ENCODE peak calls at places on chromosome 13, in four cellular contexts. One of them, this sample, is unnamed.

GRCh38 chr13:109900320-109900719 is 113.9 kb upstream of the IRS2 start:
- DNase-seq in stimulated activated CD8-positive, alpha-beta memory T cell treated with anti-CD3 and anti-CD28 coated beads, Interleukin-2, amount 100 ng/mL, for 48 hours: no peak
- DNase-seq in NCI-H1436: no peak
- DNase-seq in brain microvascular endothelial cell: no peak
- DNase-seq in this sample: no peak

GRCh38 chr13:108734676-108735075 is 105.3 kb downstream of the MYO16 start:
- DNase-seq in stimulated activated CD8-positive, alpha-beta memory T cell treated with anti-CD3 and anti-CD28 coated beads, Interleukin-2, amount 100 ng/mL, for 48 hours: no peak
- DNase-seq in NCI-H1436: no peak
- DNase-seq in brain microvascular endothelial cell: no peak
- DNase-seq in this sample: no peak

GRCh38 chr13:86813198-86813597 is 858.0 kb upstream of the SLITRK5 start:
- DNase-seq in NCI-H1436: no peak
- DNase-seq in stimulated activated CD8-positive, alpha-beta memory T cell treated with anti-CD3 and anti-CD28 coated beads, Interleukin-2, amount 100 ng/mL, for 48 hours: no peak
- DNase-seq in brain microvascular endothelial cell: no peak
- DNase-seq in this sample: no peak

GRCh38 chr13:76646946-76647345 is 239.3 kb downstream of the KCTD12 start:
- DNase-seq in stimulated activated CD8-positive, alpha-beta memory T cell treated with anti-CD3 and anti-CD28 coated beads, Interleukin-2, amount 100 ng/mL, for 48 hours: no peak
- DNase-seq in NCI-H1436: no peak
- DNase-seq in brain microvascular endothelial cell: no peak
- DNase-seq in this sample: no peak

GRCh38 chr13:50672025-50672424 is 171.5 kb downstream of the DLEU7 start:
- DNase-seq in stimulated activated CD8-positive, alpha-beta memory T cell treated with anti-CD3 and anti-CD28 coated beads, Interleukin-2, amount 100 ng/mL, for 48 hours: no peak
- DNase-seq in NCI-H1436: no peak
- DNase-seq in brain microvascular endothelial cell: no peak
- DNase-seq in this sample: no peak

GRCh38 chr13:113548171-113548641 is 36.3 kb upstream of the TFDP1 start:
- DNase-seq in brain microvascular endothelial cell: no peak
- DNase-seq in NCI-H1436: no peak
- DNase-seq in stimulated activated CD8-positive, alpha-beta memory T cell treated with anti-CD3 and anti-CD28 coated beads, Interleukin-2, amount 100 ng/mL, for 48 hours: no peak
- DNase-seq in this sample: peak; percentile 58

GRCh38 chr13:27428160-27428559 is 3.7 kb downstream of the GTF3A start:
- DNase-seq in stimulated activated CD8-positive, alpha-beta memory T cell treated with anti-CD3 and anti-CD28 coated beads, Interleukin-2, amount 100 ng/mL, for 48 hours: no peak
- DNase-seq in brain microvascular endothelial cell: no peak
- DNase-seq in NCI-H1436: no peak
- DNase-seq in this sample: no peak

GRCh38 chr13:29702912-29703351 is 107.4 kb upstream of the SLC7A1 start:
- DNase-seq in NCI-H1436: no peak
- DNase-seq in stimulated activated CD8-positive, alpha-beta memory T cell treated with anti-CD3 and anti-CD28 coated beads, Interleukin-2, amount 100 ng/mL, for 48 hours: no peak
- DNase-seq in brain microvascular endothelial cell: peak; percentile 92
- DNase-seq in this sample: no peak

GRCh38 chr13:20156711-20157110 is 4.1 kb downstream of the GJA3 start:
- DNase-seq in stimulated activated CD8-positive, alpha-beta memory T cell treated with anti-CD3 and anti-CD28 coated beads, Interleukin-2, amount 100 ng/mL, for 48 hours: no peak
- DNase-seq in NCI-H1436: no peak
- DNase-seq in brain microvascular endothelial cell: no peak
- DNase-seq in this sample: no peak

GRCh38 chr13:25345555-25345954 is 26.2 kb upstream of the ATP8A2 start:
- DNase-seq in NCI-H1436: no peak
- DNase-seq in brain microvascular endothelial cell: no peak
- DNase-seq in stimulated activated CD8-positive, alpha-beta memory T cell treated with anti-CD3 and anti-CD28 coated beads, Interleukin-2, amount 100 ng/mL, for 48 hours: no peak
- DNase-seq in this sample: no peak

GRCh38 chr13:114339779-114340534 is 25.7 kb downstream of the CHAMP1 start:
- DNase-seq in NCI-H1436: peak; percentile 68
- DNase-seq in stimulated activated CD8-positive, alpha-beta memory T cell treated with anti-CD3 and anti-CD28 coated beads, Interleukin-2, amount 100 ng/mL, for 48 hours: peak; percentile 13
- DNase-seq in brain microvascular endothelial cell: no peak
- DNase-seq in this sample: peak; percentile 74

GRCh38 chr13:95246292-95247082 is 54.8 kb downstream of the ABCC4 start:
- DNase-seq in NCI-H1436: peak; percentile 68
- DNase-seq in stimulated activated CD8-positive, alpha-beta memory T cell treated with anti-CD3 and anti-CD28 coated beads, Interleukin-2, amount 100 ng/mL, for 48 hours: no peak
- DNase-seq in brain microvascular endothelial cell: no peak
- DNase-seq in this sample: peak; percentile 70

GRCh38 chr13:37011788-37012187 is 11.2 kb downstream of the EXOSC8 start:
- DNase-seq in brain microvascular endothelial cell: no peak
- DNase-seq in stimulated activated CD8-positive, alpha-beta memory T cell treated with anti-CD3 and anti-CD28 coated beads, Interleukin-2, amount 100 ng/mL, for 48 hours: no peak
- DNase-seq in NCI-H1436: no peak
- DNase-seq in this sample: no peak

GRCh38 chr13:108176685-108177274 is 38.6 kb downstream of the LIG4 start:
- DNase-seq in brain microvascular endothelial cell: peak; percentile 49
- DNase-seq in NCI-H1436: peak; percentile 3
- DNase-seq in stimulated activated CD8-positive, alpha-beta memory T cell treated with anti-CD3 and anti-CD28 coated beads, Interleukin-2, amount 100 ng/mL, for 48 hours: peak; percentile 32
- DNase-seq in this sample: peak; percentile 5

GRCh38 chr13:39253774-39254173 is 215.5 kb downstream of the NHLRC3 start:
- DNase-seq in stimulated activated CD8-positive, alpha-beta memory T cell treated with anti-CD3 and anti-CD28 coated beads, Interleukin-2, amount 100 ng/mL, for 48 hours: no peak
- DNase-seq in NCI-H1436: no peak
- DNase-seq in brain microvascular endothelial cell: peak; percentile 42
- DNase-seq in this sample: no peak

This sample was measured in NCI-H1092.